ENCODE peak calls at places on chromosomes 2 and 18, in five cellular contexts. One of them, this sample, is unnamed.

GRCh38 chr2:201852878-201853415 is 46.6 kb downstream of the CDK15 start:
- DNase-seq in activated CD4-positive, alpha-beta T cell treated with anti-CD3 and anti-CD28 coated beads, Interleukin-2, amount 50 U/mL, for 1 hour: no peak
- DNase-seq in cardiac muscle cell: no peak
- DNase-seq in activated T-helper 1 cell treated with anti-CD3 and anti-CD28 coated beads, Interleukin-12 subunit alpha, Interleukin-12 subunit beta, Interleukin-2, Interleukin-4 antibody, amounts not matched to agents 30 ng/mL and 10 ng/mL and 1 ng/mL, durations not matched to agents 14 hours and 24 hours and 36 hours: no peak
- DNase-seq in memory B cell: no peak
- DNase-seq in this sample: no peak

GRCh38 chr2:20483496-20483895 is 36.6 kb downstream of the RHOB start:
- DNase-seq in activated CD4-positive, alpha-beta T cell treated with anti-CD3 and anti-CD28 coated beads, Interleukin-2, amount 50 U/mL, for 1 hour: no peak
- DNase-seq in cardiac muscle cell: no peak
- DNase-seq in activated T-helper 1 cell treated with anti-CD3 and anti-CD28 coated beads, Interleukin-12 subunit alpha, Interleukin-12 subunit beta, Interleukin-2, Interleukin-4 antibody, amounts not matched to agents 30 ng/mL and 10 ng/mL and 1 ng/mL, durations not matched to agents 14 hours and 24 hours and 36 hours: no peak
- DNase-seq in memory B cell: no peak
- DNase-seq in this sample: no peak

GRCh38 chr2:162344617-162344950 is 652 bp downstream of the GCA start:
- DNase-seq in activated CD4-positive, alpha-beta T cell treated with anti-CD3 and anti-CD28 coated beads, Interleukin-2, amount 50 U/mL, for 1 hour: no peak
- DNase-seq in cardiac muscle cell: no peak
- DNase-seq in activated T-helper 1 cell treated with anti-CD3 and anti-CD28 coated beads, Interleukin-12 subunit alpha, Interleukin-12 subunit beta, Interleukin-2, Interleukin-4 antibody, amounts not matched to agents 30 ng/mL and 10 ng/mL and 1 ng/mL, durations not matched to agents 14 hours and 24 hours and 36 hours: no peak
- DNase-seq in memory B cell: no peak
- DNase-seq in this sample: no peak

GRCh38 chr2:235575431-235575830 is 81.6 kb downstream of the AGAP1 start:
- DNase-seq in activated CD4-positive, alpha-beta T cell treated with anti-CD3 and anti-CD28 coated beads, Interleukin-2, amount 50 U/mL, for 1 hour: no peak
- DNase-seq in cardiac muscle cell: no peak
- DNase-seq in activated T-helper 1 cell treated with anti-CD3 and anti-CD28 coated beads, Interleukin-12 subunit alpha, Interleukin-12 subunit beta, Interleukin-2, Interleukin-4 antibody, amounts not matched to agents 30 ng/mL and 10 ng/mL and 1 ng/mL, durations not matched to agents 14 hours and 24 hours and 36 hours: no peak
- DNase-seq in memory B cell: no peak
- DNase-seq in this sample: no peak

GRCh38 chr2:154386186-154386585 is 312.3 kb upstream of the KCNJ3 start:
- DNase-seq in activated CD4-positive, alpha-beta T cell treated with anti-CD3 and anti-CD28 coated beads, Interleukin-2, amount 50 U/mL, for 1 hour: no peak
- DNase-seq in cardiac muscle cell: no peak
- DNase-seq in activated T-helper 1 cell treated with anti-CD3 and anti-CD28 coated beads, Interleukin-12 subunit alpha, Interleukin-12 subunit beta, Interleukin-2, Interleukin-4 antibody, amounts not matched to agents 30 ng/mL and 10 ng/mL and 1 ng/mL, durations not matched to agents 14 hours and 24 hours and 36 hours: no peak
- DNase-seq in memory B cell: no peak
- DNase-seq in this sample: no peak

GRCh38 chr2:191247381-191248057 is 2.3 kb downstream of the MYO1B start:
- DNase-seq in activated CD4-positive, alpha-beta T cell treated with anti-CD3 and anti-CD28 coated beads, Interleukin-2, amount 50 U/mL, for 1 hour: no peak
- DNase-seq in cardiac muscle cell: peak
- DNase-seq in activated T-helper 1 cell treated with anti-CD3 and anti-CD28 coated beads, Interleukin-12 subunit alpha, Interleukin-12 subunit beta, Interleukin-2, Interleukin-4 antibody, amounts not matched to agents 30 ng/mL and 10 ng/mL and 1 ng/mL, durations not matched to agents 14 hours and 24 hours and 36 hours: no peak
- DNase-seq in memory B cell: no peak
- DNase-seq in this sample: no peak

GRCh38 chr2:48469731-48470130 is 60.2 kb upstream of the STON1 start:
- DNase-seq in activated CD4-positive, alpha-beta T cell treated with anti-CD3 and anti-CD28 coated beads, Interleukin-2, amount 50 U/mL, for 1 hour: no peak
- DNase-seq in cardiac muscle cell: no peak
- DNase-seq in activated T-helper 1 cell treated with anti-CD3 and anti-CD28 coated beads, Interleukin-12 subunit alpha, Interleukin-12 subunit beta, Interleukin-2, Interleukin-4 antibody, amounts not matched to agents 30 ng/mL and 10 ng/mL and 1 ng/mL, durations not matched to agents 14 hours and 24 hours and 36 hours: no peak
- DNase-seq in memory B cell: no peak
- DNase-seq in this sample: no peak

GRCh38 chr2:237474511-237474911 is 12.5 kb upstream of the MLPH start:
- DNase-seq in activated CD4-positive, alpha-beta T cell treated with anti-CD3 and anti-CD28 coated beads, Interleukin-2, amount 50 U/mL, for 1 hour: no peak
- DNase-seq in cardiac muscle cell: peak
- DNase-seq in activated T-helper 1 cell treated with anti-CD3 and anti-CD28 coated beads, Interleukin-12 subunit alpha, Interleukin-12 subunit beta, Interleukin-2, Interleukin-4 antibody, amounts not matched to agents 30 ng/mL and 10 ng/mL and 1 ng/mL, durations not matched to agents 14 hours and 24 hours and 36 hours: no peak
- DNase-seq in memory B cell: no peak
- DNase-seq in this sample: no peak

GRCh38 chr18:48405108-48405507 is 4.1 kb downstream of the ZBTB7C start:
- DNase-seq in activated CD4-positive, alpha-beta T cell treated with anti-CD3 and anti-CD28 coated beads, Interleukin-2, amount 50 U/mL, for 1 hour: no peak
- DNase-seq in cardiac muscle cell: peak
- DNase-seq in activated T-helper 1 cell treated with anti-CD3 and anti-CD28 coated beads, Interleukin-12 subunit alpha, Interleukin-12 subunit beta, Interleukin-2, Interleukin-4 antibody, amounts not matched to agents 30 ng/mL and 10 ng/mL and 1 ng/mL, durations not matched to agents 14 hours and 24 hours and 36 hours: no peak
- DNase-seq in memory B cell: no peak
- DNase-seq in this sample: no peak

GRCh38 chr2:692349-692748 is 15.1 kb upstream of the TMEM18 start:
- DNase-seq in activated CD4-positive, alpha-beta T cell treated with anti-CD3 and anti-CD28 coated beads, Interleukin-2, amount 50 U/mL, for 1 hour: no peak
- DNase-seq in cardiac muscle cell: no peak
- DNase-seq in activated T-helper 1 cell treated with anti-CD3 and anti-CD28 coated beads, Interleukin-12 subunit alpha, Interleukin-12 subunit beta, Interleukin-2, Interleukin-4 antibody, amounts not matched to agents 30 ng/mL and 10 ng/mL and 1 ng/mL, durations not matched to agents 14 hours and 24 hours and 36 hours: no peak
- DNase-seq in memory B cell: no peak
- DNase-seq in this sample: no peak

GRCh38 chr18:74806700-74807416 is 209.2 kb downstream of the ZNF407 start:
- DNase-seq in activated CD4-positive, alpha-beta T cell treated with anti-CD3 and anti-CD28 coated beads, Interleukin-2, amount 50 U/mL, for 1 hour: no peak
- DNase-seq in cardiac muscle cell: peak
- DNase-seq in activated T-helper 1 cell treated with anti-CD3 and anti-CD28 coated beads, Interleukin-12 subunit alpha, Interleukin-12 subunit beta, Interleukin-2, Interleukin-4 antibody, amounts not matched to agents 30 ng/mL and 10 ng/mL and 1 ng/mL, durations not matched to agents 14 hours and 24 hours and 36 hours: no peak
- DNase-seq in memory B cell: no peak
- DNase-seq in this sample: no peak

GRCh38 chr2:240322231-240322955 is 113.1 kb upstream of the GPC1 start:
- DNase-seq in activated CD4-positive, alpha-beta T cell treated with anti-CD3 and anti-CD28 coated beads, Interleukin-2, amount 50 U/mL, for 1 hour: no peak
- DNase-seq in cardiac muscle cell: peak
- DNase-seq in activated T-helper 1 cell treated with anti-CD3 and anti-CD28 coated beads, Interleukin-12 subunit alpha, Interleukin-12 subunit beta, Interleukin-2, Interleukin-4 antibody, amounts not matched to agents 30 ng/mL and 10 ng/mL and 1 ng/mL, durations not matched to agents 14 hours and 24 hours and 36 hours: no peak
- DNase-seq in memory B cell: no peak
- DNase-seq in this sample: no peak

GRCh38 chr2:54239427-54239826 is 16.6 kb downstream of the TSPYL6 start:
- DNase-seq in activated CD4-positive, alpha-beta T cell treated with anti-CD3 and anti-CD28 coated beads, Interleukin-2, amount 50 U/mL, for 1 hour: no peak
- DNase-seq in cardiac muscle cell: peak
- DNase-seq in activated T-helper 1 cell treated with anti-CD3 and anti-CD28 coated beads, Interleukin-12 subunit alpha, Interleukin-12 subunit beta, Interleukin-2, Interleukin-4 antibody, amounts not matched to agents 30 ng/mL and 10 ng/mL and 1 ng/mL, durations not matched to agents 14 hours and 24 hours and 36 hours: no peak
- DNase-seq in memory B cell: no peak
- DNase-seq in this sample: no peak

GRCh38 chr18:8654482-8655451 is 45.5 kb downstream of the RAB12 start:
- DNase-seq in activated CD4-positive, alpha-beta T cell treated with anti-CD3 and anti-CD28 coated beads, Interleukin-2, amount 50 U/mL, for 1 hour: no peak
- DNase-seq in cardiac muscle cell: peak
- DNase-seq in activated T-helper 1 cell treated with anti-CD3 and anti-CD28 coated beads, Interleukin-12 subunit alpha, Interleukin-12 subunit beta, Interleukin-2, Interleukin-4 antibody, amounts not matched to agents 30 ng/mL and 10 ng/mL and 1 ng/mL, durations not matched to agents 14 hours and 24 hours and 36 hours: no peak
- DNase-seq in memory B cell: no peak
- DNase-seq in this sample: peak

GRCh38 chr2:84838434-84839145 is 42.3 kb downstream of the TRABD2A start:
- DNase-seq in activated CD4-positive, alpha-beta T cell treated with anti-CD3 and anti-CD28 coated beads, Interleukin-2, amount 50 U/mL, for 1 hour: no peak
- DNase-seq in cardiac muscle cell: no peak
- DNase-seq in activated T-helper 1 cell treated with anti-CD3 and anti-CD28 coated beads, Interleukin-12 subunit alpha, Interleukin-12 subunit beta, Interleukin-2, Interleukin-4 antibody, amounts not matched to agents 30 ng/mL and 10 ng/mL and 1 ng/mL, durations not matched to agents 14 hours and 24 hours and 36 hours: no peak
- DNase-seq in memory B cell: no peak
- DNase-seq in this sample: no peak

GRCh38 chr2:111694690-111695089 is 189.3 kb downstream of the ANAPC1 start:
- DNase-seq in activated CD4-positive, alpha-beta T cell treated with anti-CD3 and anti-CD28 coated beads, Interleukin-2, amount 50 U/mL, for 1 hour: no peak
- DNase-seq in cardiac muscle cell: peak
- DNase-seq in activated T-helper 1 cell treated with anti-CD3 and anti-CD28 coated beads, Interleukin-12 subunit alpha, Interleukin-12 subunit beta, Interleukin-2, Interleukin-4 antibody, amounts not matched to agents 30 ng/mL and 10 ng/mL and 1 ng/mL, durations not matched to agents 14 hours and 24 hours and 36 hours: no peak
- DNase-seq in memory B cell: no peak
- DNase-seq in this sample: no peak

GRCh38 chr2:72097276-72097675 is 50.4 kb downstream of the CYP26B1 start:
- DNase-seq in activated CD4-positive, alpha-beta T cell treated with anti-CD3 and anti-CD28 coated beads, Interleukin-2, amount 50 U/mL, for 1 hour: no peak
- DNase-seq in cardiac muscle cell: no peak
- DNase-seq in activated T-helper 1 cell treated with anti-CD3 and anti-CD28 coated beads, Interleukin-12 subunit alpha, Interleukin-12 subunit beta, Interleukin-2, Interleukin-4 antibody, amounts not matched to agents 30 ng/mL and 10 ng/mL and 1 ng/mL, durations not matched to agents 14 hours and 24 hours and 36 hours: no peak
- DNase-seq in memory B cell: no peak
- DNase-seq in this sample: no peak

GRCh38 chr2:71608441-71608840 is 155.1 kb downstream of the DYSF start:
- DNase-seq in activated CD4-positive, alpha-beta T cell treated with anti-CD3 and anti-CD28 coated beads, Interleukin-2, amount 50 U/mL, for 1 hour: no peak
- DNase-seq in cardiac muscle cell: no peak
- DNase-seq in activated T-helper 1 cell treated with anti-CD3 and anti-CD28 coated beads, Interleukin-12 subunit alpha, Interleukin-12 subunit beta, Interleukin-2, Interleukin-4 antibody, amounts not matched to agents 30 ng/mL and 10 ng/mL and 1 ng/mL, durations not matched to agents 14 hours and 24 hours and 36 hours: no peak
- DNase-seq in memory B cell: no peak
- DNase-seq in this sample: no peak

GRCh38 chr2:149363953-149364352 is 33.6 kb downstream of the LYPD6 start:
- DNase-seq in activated CD4-positive, alpha-beta T cell treated with anti-CD3 and anti-CD28 coated beads, Interleukin-2, amount 50 U/mL, for 1 hour: no peak
- DNase-seq in cardiac muscle cell: no peak
- DNase-seq in activated T-helper 1 cell treated with anti-CD3 and anti-CD28 coated beads, Interleukin-12 subunit alpha, Interleukin-12 subunit beta, Interleukin-2, Interleukin-4 antibody, amounts not matched to agents 30 ng/mL and 10 ng/mL and 1 ng/mL, durations not matched to agents 14 hours and 24 hours and 36 hours: no peak
- DNase-seq in memory B cell: no peak
- DNase-seq in this sample: no peak

GRCh38 chr2:232320038-232320790 is 58.3 kb upstream of the ALPP start:
- DNase-seq in activated CD4-positive, alpha-beta T cell treated with anti-CD3 and anti-CD28 coated beads, Interleukin-2, amount 50 U/mL, for 1 hour: no peak
- DNase-seq in cardiac muscle cell: peak
- DNase-seq in activated T-helper 1 cell treated with anti-CD3 and anti-CD28 coated beads, Interleukin-12 subunit alpha, Interleukin-12 subunit beta, Interleukin-2, Interleukin-4 antibody, amounts not matched to agents 30 ng/mL and 10 ng/mL and 1 ng/mL, durations not matched to agents 14 hours and 24 hours and 36 hours: no peak
- DNase-seq in memory B cell: no peak
- DNase-seq in this sample: no peak

GRCh38 chr2:230668184-230668938 is 44.3 kb upstream of the CAB39 start:
- DNase-seq in activated CD4-positive, alpha-beta T cell treated with anti-CD3 and anti-CD28 coated beads, Interleukin-2, amount 50 U/mL, for 1 hour: no peak
- DNase-seq in cardiac muscle cell: no peak
- DNase-seq in activated T-helper 1 cell treated with anti-CD3 and anti-CD28 coated beads, Interleukin-12 subunit alpha, Interleukin-12 subunit beta, Interleukin-2, Interleukin-4 antibody, amounts not matched to agents 30 ng/mL and 10 ng/mL and 1 ng/mL, durations not matched to agents 14 hours and 24 hours and 36 hours: no peak
- DNase-seq in memory B cell: no peak
- DNase-seq in this sample: no peak

GRCh38 chr2:190947139-190947538 is 66.5 kb downstream of the GLS start:
- DNase-seq in activated CD4-positive, alpha-beta T cell treated with anti-CD3 and anti-CD28 coated beads, Interleukin-2, amount 50 U/mL, for 1 hour: no peak
- DNase-seq in cardiac muscle cell: peak
- DNase-seq in activated T-helper 1 cell treated with anti-CD3 and anti-CD28 coated beads, Interleukin-12 subunit alpha, Interleukin-12 subunit beta, Interleukin-2, Interleukin-4 antibody, amounts not matched to agents 30 ng/mL and 10 ng/mL and 1 ng/mL, durations not matched to agents 14 hours and 24 hours and 36 hours: no peak
- DNase-seq in memory B cell: no peak
- DNase-seq in this sample: no peak

GRCh38 chr2:44793322-44793870 is 148.1 kb upstream of the SIX3 start:
- DNase-seq in activated CD4-positive, alpha-beta T cell treated with anti-CD3 and anti-CD28 coated beads, Interleukin-2, amount 50 U/mL, for 1 hour: no peak
- DNase-seq in cardiac muscle cell: peak
- DNase-seq in activated T-helper 1 cell treated with anti-CD3 and anti-CD28 coated beads, Interleukin-12 subunit alpha, Interleukin-12 subunit beta, Interleukin-2, Interleukin-4 antibody, amounts not matched to agents 30 ng/mL and 10 ng/mL and 1 ng/mL, durations not matched to agents 14 hours and 24 hours and 36 hours: no peak
- DNase-seq in memory B cell: no peak
- DNase-seq in this sample: peak